ENCODE peak calls at places on chromosome 2, in seven cellular contexts. One of them, this sample, is unnamed.

GRCh38 chr2:160063266-160063665 is 851 bp upstream of the PLA2R1 start:
- DNase-seq in cardiac fibroblast: no peak
- DNase-seq in RWPE1: no peak
- DNase-seq in astrocyte: no peak
- DNase-seq in colonic mucosa: no peak
- DNase-seq in fibroblast of the aortic adventitia: no peak
- DNase-seq in choroid plexus epithelial cell: no peak
- DNase-seq in this sample: no peak

GRCh38 chr2:1782514-1782913 is 38.2 kb upstream of the PXDN start:
- DNase-seq in cardiac fibroblast: no peak
- DNase-seq in RWPE1: no peak
- DNase-seq in astrocyte: no peak
- DNase-seq in colonic mucosa: no peak
- DNase-seq in fibroblast of the aortic adventitia: no peak
- DNase-seq in choroid plexus epithelial cell: no peak
- DNase-seq in this sample: no peak

GRCh38 chr2:159758239-159758638 is 39.8 kb downstream of the CD302 start:
- DNase-seq in cardiac fibroblast: no peak
- DNase-seq in RWPE1: no peak
- DNase-seq in astrocyte: no peak
- DNase-seq in colonic mucosa: no peak
- DNase-seq in fibroblast of the aortic adventitia: no peak
- DNase-seq in choroid plexus epithelial cell: no peak
- DNase-seq in this sample: no peak

GRCh38 chr2:20299113-20299512 is 51.5 kb downstream of the PUM2 start:
- DNase-seq in cardiac fibroblast: no peak
- DNase-seq in RWPE1: no peak
- DNase-seq in astrocyte: no peak
- DNase-seq in colonic mucosa: no peak
- DNase-seq in fibroblast of the aortic adventitia: no peak
- DNase-seq in choroid plexus epithelial cell: no peak
- DNase-seq in this sample: no peak

GRCh38 chr2:25420820-25421237 is 79.1 kb upstream of the DNMT3A start:
- DNase-seq in cardiac fibroblast: no peak
- DNase-seq in RWPE1: no peak
- DNase-seq in astrocyte: no peak
- DNase-seq in colonic mucosa: no peak
- DNase-seq in fibroblast of the aortic adventitia: no peak
- DNase-seq in choroid plexus epithelial cell: no peak
- DNase-seq in this sample: no peak

GRCh38 chr2:120622159-120622869 is 113.4 kb upstream of the GLI2 start:
- DNase-seq in cardiac fibroblast: no peak
- DNase-seq in RWPE1: no peak
- DNase-seq in astrocyte: no peak
- DNase-seq in colonic mucosa: no peak
- DNase-seq in fibroblast of the aortic adventitia: no peak
- DNase-seq in choroid plexus epithelial cell: no peak
- DNase-seq in this sample: no peak

GRCh38 chr2:113070606-113070975 is 2.8 kb downstream of the IL1F10 start:
- DNase-seq in cardiac fibroblast: no peak
- DNase-seq in RWPE1: no peak
- DNase-seq in astrocyte: no peak
- DNase-seq in colonic mucosa: no peak
- DNase-seq in fibroblast of the aortic adventitia: no peak
- DNase-seq in choroid plexus epithelial cell: no peak
- DNase-seq in this sample: no peak

GRCh38 chr2:177646791-177647190 is 254.2 kb downstream of the AGPS start:
- DNase-seq in cardiac fibroblast: no peak
- DNase-seq in RWPE1: no peak
- DNase-seq in astrocyte: no peak
- DNase-seq in colonic mucosa: no peak
- DNase-seq in fibroblast of the aortic adventitia: no peak
- DNase-seq in choroid plexus epithelial cell: no peak
- DNase-seq in this sample: no peak

GRCh38 chr2:29848566-29849310 is 72.6 kb downstream of the ALK start:
- DNase-seq in cardiac fibroblast: no peak
- DNase-seq in RWPE1: no peak
- DNase-seq in astrocyte: no peak
- DNase-seq in colonic mucosa: no peak
- DNase-seq in fibroblast of the aortic adventitia: no peak
- DNase-seq in choroid plexus epithelial cell: no peak
- DNase-seq in this sample: no peak

GRCh38 chr2:21944536-21944935 is 820.8 kb downstream of the TDRD15 start:
- DNase-seq in cardiac fibroblast: no peak
- DNase-seq in RWPE1: no peak
- DNase-seq in astrocyte: no peak
- DNase-seq in colonic mucosa: no peak
- DNase-seq in fibroblast of the aortic adventitia: no peak
- DNase-seq in choroid plexus epithelial cell: no peak
- DNase-seq in this sample: no peak

GRCh38 chr2:218811382-218811781 is 20.2 kb downstream of the PRKAG3 start:
- DNase-seq in cardiac fibroblast: peak
- DNase-seq in RWPE1: no peak
- DNase-seq in astrocyte: no peak
- DNase-seq in colonic mucosa: no peak
- DNase-seq in fibroblast of the aortic adventitia: no peak
- DNase-seq in choroid plexus epithelial cell: peak
- DNase-seq in this sample: no peak

GRCh38 chr2:171319164-171319810 is 114.5 kb downstream of the METTL8 start:
- DNase-seq in cardiac fibroblast: peak
- DNase-seq in RWPE1: no peak
- DNase-seq in astrocyte: peak
- DNase-seq in colonic mucosa: no peak
- DNase-seq in fibroblast of the aortic adventitia: peak
- DNase-seq in choroid plexus epithelial cell: peak
- DNase-seq in this sample: no peak

GRCh38 chr2:84900951-84901350 is 4.5 kb upstream of the TMSB10 start:
- DNase-seq in cardiac fibroblast: no peak
- DNase-seq in RWPE1: no peak
- DNase-seq in astrocyte: no peak
- DNase-seq in colonic mucosa: peak
- DNase-seq in fibroblast of the aortic adventitia: peak
- DNase-seq in choroid plexus epithelial cell: no peak
- DNase-seq in this sample: no peak

GRCh38 chr2:59585657-59586056 is 967.8 kb downstream of the BCL11A start:
- DNase-seq in cardiac fibroblast: no peak
- DNase-seq in RWPE1: no peak
- DNase-seq in astrocyte: no peak
- DNase-seq in colonic mucosa: no peak
- DNase-seq in fibroblast of the aortic adventitia: no peak
- DNase-seq in choroid plexus epithelial cell: no peak
- DNase-seq in this sample: no peak

GRCh38 chr2:1744151-1744445 is 217 bp downstream of the PXDN start:
- DNase-seq in cardiac fibroblast: no peak
- DNase-seq in RWPE1: no peak
- DNase-seq in astrocyte: no peak
- DNase-seq in colonic mucosa: no peak
- DNase-seq in fibroblast of the aortic adventitia: peak
- DNase-seq in choroid plexus epithelial cell: no peak
- DNase-seq in this sample: no peak

GRCh38 chr2:157258520-157259326 is 1.2 kb downstream of the GALNT5 start:
- DNase-seq in cardiac fibroblast: no peak
- DNase-seq in RWPE1: no peak
- DNase-seq in astrocyte: no peak
- DNase-seq in colonic mucosa: peak
- DNase-seq in fibroblast of the aortic adventitia: no peak
- DNase-seq in choroid plexus epithelial cell: no peak
- DNase-seq in this sample: no peak

GRCh38 chr2:26485725-26486418 is 7.9 kb upstream of the OTOF start:
- DNase-seq in cardiac fibroblast: no peak
- DNase-seq in RWPE1: no peak
- DNase-seq in astrocyte: no peak
- DNase-seq in colonic mucosa: no peak
- DNase-seq in fibroblast of the aortic adventitia: no peak
- DNase-seq in choroid plexus epithelial cell: no peak
- DNase-seq in this sample: no peak

GRCh38 chr2:25039126-25039525 is 2.8 kb upstream of the EFR3B start:
- DNase-seq in cardiac fibroblast: no peak
- DNase-seq in RWPE1: no peak
- DNase-seq in astrocyte: no peak
- DNase-seq in colonic mucosa: no peak
- DNase-seq in fibroblast of the aortic adventitia: no peak
- DNase-seq in choroid plexus epithelial cell: no peak
- DNase-seq in this sample: no peak

GRCh38 chr2:201820385-201821007 is 14.2 kb downstream of the CDK15 start:
- DNase-seq in cardiac fibroblast: no peak
- DNase-seq in RWPE1: no peak
- DNase-seq in astrocyte: no peak
- DNase-seq in colonic mucosa: no peak
- DNase-seq in fibroblast of the aortic adventitia: no peak
- DNase-seq in choroid plexus epithelial cell: no peak
- DNase-seq in this sample: no peak

GRCh38 chr2:170189757-170190156 is 11.8 kb downstream of the MYO3B start:
- DNase-seq in cardiac fibroblast: no peak
- DNase-seq in RWPE1: no peak
- DNase-seq in astrocyte: no peak
- DNase-seq in colonic mucosa: no peak
- DNase-seq in fibroblast of the aortic adventitia: no peak
- DNase-seq in choroid plexus epithelial cell: no peak
- DNase-seq in this sample: no peak

GRCh38 chr2:96340493-96341414 is 5.2 kb downstream of the NCAPH start:
- DNase-seq in cardiac fibroblast: no peak
- DNase-seq in RWPE1: no peak
- DNase-seq in astrocyte: no peak
- DNase-seq in colonic mucosa: no peak
- DNase-seq in fibroblast of the aortic adventitia: peak
- DNase-seq in choroid plexus epithelial cell: peak
- DNase-seq in this sample: peak

GRCh38 chr2:216499641-216500218 is 1.1 kb downstream of the RPL37A start:
- DNase-seq in cardiac fibroblast: no peak
- DNase-seq in RWPE1: no peak
- DNase-seq in astrocyte: no peak
- DNase-seq in colonic mucosa: peak
- DNase-seq in fibroblast of the aortic adventitia: no peak
- DNase-seq in choroid plexus epithelial cell: peak
- DNase-seq in this sample: no peak

GRCh38 chr2:188634656-188635055 is 339.5 kb upstream of the COL3A1 start:
- DNase-seq in cardiac fibroblast: no peak
- DNase-seq in RWPE1: no peak
- DNase-seq in astrocyte: no peak
- DNase-seq in colonic mucosa: no peak
- DNase-seq in fibroblast of the aortic adventitia: no peak
- DNase-seq in choroid plexus epithelial cell: no peak
- DNase-seq in this sample: no peak
- TF ChIP-seq CTCF in cardiac fibroblast: no peak
- TF ChIP-seq CTCF in RWPE1: no peak
- TF ChIP-seq CTCF in astrocyte: no peak
- TF ChIP-seq CTCF in colonic mucosa: no peak
- TF ChIP-seq CTCF in fibroblast of the aortic adventitia: no peak
- TF ChIP-seq CTCF in choroid plexus epithelial cell: no peak
- TF ChIP-seq CTCF in this sample: no peak

DNA sequence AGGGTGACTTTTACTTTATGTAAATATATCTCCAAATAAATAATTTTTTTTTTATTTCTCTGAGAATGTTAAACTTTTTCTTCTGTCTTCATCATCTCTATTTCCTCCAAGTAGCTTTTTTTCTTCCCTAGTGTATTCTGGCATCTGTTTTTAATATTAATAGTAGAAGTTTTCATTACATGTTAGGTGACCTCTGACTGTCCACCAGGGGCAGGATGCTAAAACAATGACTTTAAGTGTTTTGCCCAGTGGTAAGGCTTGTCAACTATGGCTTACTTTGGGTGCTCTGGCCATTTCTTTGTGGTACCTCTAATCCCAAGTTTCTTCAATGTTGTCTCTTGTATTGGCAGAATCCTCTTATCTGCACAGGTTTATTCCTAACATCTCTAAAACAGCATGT is 127.1 kb downstream of the SRBD1 start:
- DNase-seq in cardiac fibroblast: peak
- DNase-seq in RWPE1: no peak
- DNase-seq in astrocyte: no peak
- DNase-seq in colonic mucosa: no peak
- DNase-seq in fibroblast of the aortic adventitia: peak
- DNase-seq in choroid plexus epithelial cell: peak
- DNase-seq in this sample: peak
- TF ChIP-seq CTCF in cardiac fibroblast: peak
- TF ChIP-seq CTCF in RWPE1: peak
- TF ChIP-seq CTCF in astrocyte: peak
- TF ChIP-seq CTCF in colonic mucosa: no peak
- TF ChIP-seq CTCF in fibroblast of the aortic adventitia: peak
- TF ChIP-seq CTCF in choroid plexus epithelial cell: peak
- TF ChIP-seq CTCF in this sample: peak

GRCh38 chr2:224284134-224284946 is 117.6 kb downstream of the FAM124B start:
- DNase-seq in cardiac fibroblast: peak
- DNase-seq in RWPE1: peak
- DNase-seq in astrocyte: no peak
- DNase-seq in colonic mucosa: peak
- DNase-seq in fibroblast of the aortic adventitia: peak
- DNase-seq in choroid plexus epithelial cell: peak
- DNase-seq in this sample: peak

GRCh38 chr2:224281374-224281773 is 120.5 kb downstream of the FAM124B start:
- DNase-seq in cardiac fibroblast: no peak
- DNase-seq in RWPE1: no peak
- DNase-seq in astrocyte: no peak
- DNase-seq in colonic mucosa: no peak
- DNase-seq in fibroblast of the aortic adventitia: no peak
- DNase-seq in choroid plexus epithelial cell: no peak
- DNase-seq in this sample: no peak

GRCh38 chr2:224287533-224287932 is 114.4 kb downstream of the FAM124B start:
- DNase-seq in cardiac fibroblast: no peak
- DNase-seq in RWPE1: no peak
- DNase-seq in astrocyte: no peak
- DNase-seq in colonic mucosa: no peak
- DNase-seq in fibroblast of the aortic adventitia: no peak
- DNase-seq in choroid plexus epithelial cell: no peak
- DNase-seq in this sample: no peak

GRCh38 chr2:224286923-224287322 is 115.0 kb downstream of the FAM124B start:
- DNase-seq in cardiac fibroblast: no peak
- DNase-seq in RWPE1: no peak
- DNase-seq in astrocyte: no peak
- DNase-seq in colonic mucosa: no peak
- DNase-seq in fibroblast of the aortic adventitia: no peak
- DNase-seq in choroid plexus epithelial cell: no peak
- DNase-seq in this sample: no peak
- TF ChIP-seq CTCF in cardiac fibroblast: peak
- TF ChIP-seq CTCF in RWPE1: no peak
- TF ChIP-seq CTCF in astrocyte: peak
- TF ChIP-seq CTCF in colonic mucosa: no peak
- TF ChIP-seq CTCF in fibroblast of the aortic adventitia: no peak
- TF ChIP-seq CTCF in choroid plexus epithelial cell: no peak
- TF ChIP-seq CTCF in this sample: peak

GRCh38 chr2:110878150-110878549 is 145.8 kb downstream of the ACOXL start:
- DNase-seq in cardiac fibroblast: no peak
- DNase-seq in RWPE1: no peak
- DNase-seq in astrocyte: no peak
- DNase-seq in colonic mucosa: no peak
- DNase-seq in fibroblast of the aortic adventitia: no peak
- DNase-seq in choroid plexus epithelial cell: no peak
- DNase-seq in this sample: no peak

GRCh38 chr2:110877031-110877827 is 144.9 kb downstream of the ACOXL start:
- DNase-seq in cardiac fibroblast: no peak
- DNase-seq in RWPE1: no peak
- DNase-seq in astrocyte: no peak
- DNase-seq in colonic mucosa: no peak
- DNase-seq in fibroblast of the aortic adventitia: no peak
- DNase-seq in choroid plexus epithelial cell: no peak
- DNase-seq in this sample: no peak

GRCh38 chr2:110874565-110875383 is 142.4 kb downstream of the ACOXL start:
- DNase-seq in cardiac fibroblast: no peak
- DNase-seq in RWPE1: no peak
- DNase-seq in astrocyte: no peak
- DNase-seq in colonic mucosa: no peak
- DNase-seq in fibroblast of the aortic adventitia: no peak
- DNase-seq in choroid plexus epithelial cell: no peak
- DNase-seq in this sample: no peak

GRCh38 chr2:110875384-110875725 is 143.0 kb downstream of the ACOXL start:
- DNase-seq in cardiac fibroblast: no peak
- DNase-seq in RWPE1: no peak
- DNase-seq in astrocyte: no peak
- DNase-seq in colonic mucosa: no peak
- DNase-seq in fibroblast of the aortic adventitia: no peak
- DNase-seq in choroid plexus epithelial cell: no peak
- DNase-seq in this sample: no peak

GRCh38 chr2:110876167-110876999 is 144.0 kb downstream of the ACOXL start:
- DNase-seq in cardiac fibroblast: no peak
- DNase-seq in RWPE1: no peak
- DNase-seq in astrocyte: no peak
- DNase-seq in colonic mucosa: no peak
- DNase-seq in fibroblast of the aortic adventitia: no peak
- DNase-seq in choroid plexus epithelial cell: no peak
- DNase-seq in this sample: no peak
- TF ChIP-seq CTCF in cardiac fibroblast: no peak
- TF ChIP-seq CTCF in RWPE1: no peak
- TF ChIP-seq CTCF in astrocyte: no peak
- TF ChIP-seq CTCF in colonic mucosa: no peak
- TF ChIP-seq CTCF in fibroblast of the aortic adventitia: no peak
- TF ChIP-seq CTCF in choroid plexus epithelial cell: no peak
- TF ChIP-seq CTCF in this sample: peak

This sample was measured in HFFc6.